ENCODE peak calls at places on chromosomes 1 and 21, in eight cellular contexts. W is activated B cell treated with CpG ODN at 0.5 μM for 24 hours, A is pancreas, E is heart left ventricle, O is foreskin fibroblast, L is nephron progenitor cell, M is AG09309, C is suprapubic skin. F is an unnamed sample.
A peak's percentile ranks its signal among the peaks of the same experiment; 100 is the strongest.

GRCh38 chr1:62688687-62689085 is 500 bp upstream of the DOCK7 start:
- DNase-seq in W (no peak), A (no peak), E (no peak), O (peak; percentile 48), L (no peak), M (no peak), C (no peak), F (no peak)

GRCh38 chr1:46687095-46687659 is 15.5 kb downstream of the TEX38 start:
- DNase-seq in W (no peak), A (peak; percentile 93), E (peak; percentile 71), O (no peak), L (no peak), M (peak; percentile 61), C (peak; percentile 71), F (no peak)

GRCh38 chr1:117672756-117673155 is 66.9 kb downstream of the TENT5C start:
- DNase-seq in W (no peak), A (no peak), E (peak; percentile 76), O (no peak), L (no peak), M (no peak), C (no peak), F (no peak)

GRCh38 chr21:29896884-29897283 is 42.9 kb downstream of the GRIK1 start:
- DNase-seq in W (no peak), A (no peak), E (no peak), O (no peak), L (no peak), M (no peak), C (no peak), F (no peak)

GRCh38 chr1:115838426-115838804 is 2.5 kb downstream of the NHLH2 start:
- DNase-seq in W (no peak), A (no peak), E (no peak), O (peak; percentile 15), L (peak; percentile 44), M (no peak), C (no peak), F (no peak)

GRCh38 chr1:99180343-99180808 is 83.9 kb upstream of the PLPPR4 start:
- DNase-seq in W (no peak), A (peak; percentile 63), E (no peak), O (peak; percentile 84), L (peak; percentile 75), M (peak; percentile 35), C (peak; percentile 77), F (peak; percentile 47)

GRCh38 chr1:5648410-5649165 is 343.6 kb downstream of the NPHP4 start:
- DNase-seq in W (no peak), A (no peak), E (no peak), O (no peak), L (no peak), M (no peak), C (no peak), F (no peak)

GRCh38 chr1:67830928-67831596 is 2.2 kb downstream of the GNG12 start:
- DNase-seq in W (no peak), A (no peak), E (no peak), O (no peak), L (no peak), M (no peak), C (no peak), F (no peak)

GRCh38 chr1:27416387-27417111 is 24.1 kb downstream of the GPR3 start:
- DNase-seq in W (no peak), A (no peak), E (no peak), O (peak; percentile 83), L (no peak), M (no peak), C (no peak), F (no peak)

GRCh38 chr1:66182551-66183178 is 351.3 kb upstream of the SGIP1 start:
- DNase-seq in W (no peak), A (no peak), E (no peak), O (peak; percentile 55), L (no peak), M (peak; percentile 94), C (no peak), F (no peak)

DNA sequence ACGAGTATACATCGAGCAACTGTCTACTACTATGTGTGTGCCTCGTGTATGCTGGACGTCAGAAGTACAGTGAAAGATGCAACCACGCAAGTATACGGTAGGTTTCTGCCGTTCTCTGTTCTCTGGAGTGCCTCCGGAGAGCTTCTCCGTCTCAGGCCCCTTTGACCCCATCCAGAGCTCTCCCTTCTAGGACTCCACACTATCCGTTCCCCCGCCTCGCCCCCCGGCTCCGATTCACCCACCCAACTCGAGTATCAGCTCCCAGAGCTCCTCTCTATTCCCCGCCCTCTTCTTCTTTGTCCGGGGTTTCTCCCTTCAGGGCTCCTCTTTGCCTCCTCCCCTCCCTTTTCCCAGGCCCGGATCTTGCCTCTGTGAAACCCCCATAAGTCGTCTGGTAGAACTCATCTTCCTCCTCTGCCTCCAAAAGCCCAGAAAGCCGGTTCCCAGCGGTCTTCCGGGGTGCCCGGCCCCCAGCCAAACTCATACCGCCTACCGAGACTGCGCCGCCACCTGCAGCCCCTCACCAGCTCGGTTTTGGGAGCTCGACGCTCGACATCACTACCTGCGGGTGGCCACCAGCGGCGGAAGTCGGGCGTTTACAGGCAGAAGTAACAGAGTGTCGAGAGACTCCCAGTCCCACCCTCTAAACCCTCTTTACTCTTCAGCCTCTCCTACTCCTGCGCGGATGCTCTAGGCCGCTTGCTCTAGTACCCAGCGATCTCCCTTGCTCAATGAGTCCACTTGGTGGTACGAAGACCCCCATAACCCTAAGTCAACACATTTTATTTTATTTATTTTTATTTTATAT is at the start of gene VPS72:
- DNase-seq in W (peak; percentile 73), A (peak; percentile 84), E (peak; percentile 90), O (peak; percentile 94), L (peak; percentile 84), M (peak; percentile 56), C (peak; percentile 91), F (peak; percentile 65)
- TF ChIP-seq CTCF in W (no peak), A (no peak), E (peak; percentile 24), O (no peak), L (no peak), M (no peak), C (no peak), F (no peak)

GRCh38 chr1:186183219-186183618 is 191.8 kb downstream of the TPR start:
- DNase-seq in W (no peak), A (no peak), E (no peak), O (peak; percentile 93), L (no peak), M (peak; percentile 46), C (peak; percentile 68), F (no peak)

GRCh38 chr1:186188004-186188539 is 187.0 kb downstream of the TPR start:
- DNase-seq in W (no peak), A (no peak), E (no peak), O (peak; percentile 93), L (no peak), M (peak; percentile 52), C (no peak), F (no peak)

GRCh38 chr1:186188736-186189135 is 186.3 kb downstream of the TPR start:
- DNase-seq in W (no peak), A (no peak), E (no peak), O (peak; percentile 52), L (no peak), M (no peak), C (no peak), F (no peak)

GRCh38 chr1:186187601-186188000 is 187.5 kb downstream of the TPR start:
- DNase-seq in W (no peak), A (no peak), E (no peak), O (no peak), L (no peak), M (no peak), C (no peak), F (no peak)

GRCh38 chr1:186183970-186184628 is 191.0 kb downstream of the TPR start:
- DNase-seq in W (no peak), A (no peak), E (no peak), O (peak; percentile 79), L (no peak), M (no peak), C (no peak), F (no peak)
- TF ChIP-seq CTCF in W (no peak), A (no peak), E (no peak), O (no peak), L (no peak), M (no peak), C (no peak), F (no peak)

GRCh38 chr1:247453997-247454396 is 3.9 kb downstream of the OR2B11 start:
- DNase-seq in W (no peak), A (no peak), E (no peak), O (no peak), L (no peak), M (no peak), C (no peak), F (no peak)

GRCh38 chr1:247456024-247456423 is 1.9 kb downstream of the OR2B11 start:
- DNase-seq in W (no peak), A (no peak), E (no peak), O (no peak), L (no peak), M (no peak), C (no peak), F (no peak)

GRCh38 chr1:247451388-247452010 is 6.4 kb downstream of the OR2B11 start:
- DNase-seq in W (no peak), A (no peak), E (no peak), O (no peak), L (no peak), M (no peak), C (no peak), F (no peak)

GRCh38 chr1:247453256-247453655 is 4.6 kb downstream of the OR2B11 start:
- DNase-seq in W (no peak), A (no peak), E (no peak), O (no peak), L (no peak), M (no peak), C (no peak), F (no peak)

DNA sequence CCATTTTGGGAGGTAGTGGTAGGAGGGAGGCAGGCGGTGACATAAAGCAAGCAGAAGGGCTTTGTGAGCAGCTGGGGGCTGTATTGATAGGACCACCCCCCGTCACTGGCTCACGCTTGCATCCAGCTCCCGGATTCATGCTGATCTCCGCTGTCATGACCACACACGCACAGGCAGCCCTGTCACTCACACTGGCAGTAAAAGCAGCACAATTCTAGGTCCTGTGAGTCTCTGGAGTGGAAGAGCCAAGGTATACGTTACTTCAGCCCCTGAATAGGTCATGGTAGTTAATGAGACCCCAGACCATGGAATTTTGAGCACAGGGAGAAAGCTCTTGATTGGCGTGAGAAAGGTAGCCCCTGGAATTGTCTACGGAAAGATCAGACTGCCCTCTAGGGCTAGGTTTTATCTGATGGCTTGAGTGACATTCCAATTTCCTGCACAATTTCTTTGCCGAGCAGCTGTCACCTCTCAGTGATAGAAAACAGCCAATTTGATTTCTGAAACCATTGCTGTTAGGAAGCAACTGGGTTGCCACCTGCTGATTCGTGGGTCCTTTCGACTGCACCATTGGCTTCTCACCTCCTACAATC is 5.4 kb downstream of the OR2B11 start:
- DNase-seq in W (no peak), A (no peak), E (no peak), O (no peak), L (no peak), M (no peak), C (no peak), F (no peak)
- TF ChIP-seq CTCF in W (no peak), A (no peak), E (no peak), O (no peak), L (no peak), M (no peak), C (no peak), F (no peak)

DNA sequence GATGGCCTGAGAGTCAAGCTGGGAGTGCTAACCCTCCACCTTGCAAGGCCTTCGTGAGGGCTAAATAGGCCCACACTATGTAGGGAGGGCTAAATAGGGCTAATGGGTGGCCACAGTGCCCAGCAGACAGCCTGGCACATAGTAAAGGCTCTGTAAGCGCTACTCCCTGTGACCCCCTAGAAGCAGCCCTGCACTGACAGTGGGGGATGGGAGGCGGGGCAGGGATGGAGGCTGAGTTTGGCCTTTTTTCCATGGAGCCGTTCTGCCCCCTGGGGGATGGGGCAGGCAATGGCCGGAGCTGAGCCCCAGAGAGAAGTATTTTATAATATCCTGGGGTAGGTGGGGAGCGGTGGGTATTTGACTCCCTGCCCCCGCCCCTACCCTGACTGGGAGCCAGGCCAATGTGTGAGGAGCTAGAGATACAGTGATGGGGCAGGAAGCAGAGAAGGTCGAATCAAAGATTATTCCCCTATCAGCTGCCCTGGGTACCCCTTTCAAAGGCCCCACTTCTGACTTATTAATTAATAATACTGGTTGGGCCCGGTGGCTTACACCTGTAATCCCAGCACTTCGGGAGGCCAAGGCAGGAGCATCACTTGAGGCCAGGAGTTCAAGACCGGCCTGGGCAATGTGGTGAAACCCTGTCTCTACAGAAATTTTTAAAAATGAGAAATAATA is 42.3 kb downstream of the LACTBL1 start:
- DNase-seq in W (no peak), A (no peak), E (peak; percentile 70), O (peak; percentile 65), L (peak; percentile 85), M (no peak), C (peak; percentile 54), F (no peak)
- TF ChIP-seq CTCF in W (no peak), A (no peak), E (peak; percentile 67), O (peak; percentile 84), L (peak; percentile 82), M (peak; percentile 95), C (peak; percentile 11), F (no peak)

F was measured in omental fat pad.